ENCODE peak calls at places on chromosomes 7 and 10, in four cellular contexts. One of them, this sample, is unnamed.

GRCh38 chr10:1517684-1518083 is 219.6 kb downstream of the ADARB2 start:
- DNase-seq in lung: no peak
- DNase-seq in colonic mucosa: no peak
- DNase-seq in esophagus muscularis mucosa: no peak
- DNase-seq in this sample: no peak

GRCh38 chr10:17644485-17644964 is 574 bp downstream of the STAM start:
- DNase-seq in esophagus muscularis mucosa: no peak
- DNase-seq in lung: no peak
- DNase-seq in colonic mucosa: no peak
- DNase-seq in this sample: no peak

GRCh38 chr7:84454174-84454959 is 259.8 kb upstream of the SEMA3A start:
- DNase-seq in colonic mucosa: no peak
- DNase-seq in lung: no peak
- DNase-seq in esophagus muscularis mucosa: no peak
- DNase-seq in this sample: peak; percentile 37

GRCh38 chr7:131076032-131076431 is 251.6 kb upstream of the MKLN1 start:
- DNase-seq in esophagus muscularis mucosa: no peak
- DNase-seq in lung: no peak
- DNase-seq in colonic mucosa: no peak
- DNase-seq in this sample: peak; percentile 43

GRCh38 chr7:34277016-34277800 is 371.9 kb downstream of the BMPER start:
- DNase-seq in colonic mucosa: no peak
- DNase-seq in esophagus muscularis mucosa: no peak
- DNase-seq in lung: no peak
- DNase-seq in this sample: peak; percentile 12

GRCh38 chr7:37425504-37425903 is 23.2 kb downstream of the ELMO1 start:
- DNase-seq in lung: no peak
- DNase-seq in esophagus muscularis mucosa: no peak
- DNase-seq in colonic mucosa: no peak
- DNase-seq in this sample: no peak

GRCh38 chr7:94146408-94146807 is 142.3 kb upstream of the BET1 start:
- DNase-seq in lung: no peak
- DNase-seq in esophagus muscularis mucosa: no peak
- DNase-seq in colonic mucosa: no peak
- DNase-seq in this sample: no peak

GRCh38 chr10:15744217-15744865 is 24.6 kb upstream of the ITGA8 start:
- DNase-seq in colonic mucosa: peak; percentile 60
- DNase-seq in lung: peak; percentile 34
- DNase-seq in esophagus muscularis mucosa: no peak
- DNase-seq in this sample: peak; percentile 34

GRCh38 chr7:83201355-83201754 is 38.7 kb upstream of the PCLO start:
- DNase-seq in esophagus muscularis mucosa: no peak
- DNase-seq in colonic mucosa: no peak
- DNase-seq in lung: no peak
- DNase-seq in this sample: no peak

GRCh38 chr10:104686829-104687228 is 45.7 kb downstream of the SORCS3 start:
- DNase-seq in esophagus muscularis mucosa: peak; percentile 42
- DNase-seq in colonic mucosa: no peak
- DNase-seq in lung: no peak
- DNase-seq in this sample: no peak

GRCh38 chr7:111138196-111138569 is 47.3 kb downstream of the LRRN3 start:
- DNase-seq in esophagus muscularis mucosa: no peak
- DNase-seq in colonic mucosa: peak; percentile 26
- DNase-seq in lung: no peak
- DNase-seq in this sample: peak; percentile 58

GRCh38 chr10:63217120-63217605 is 84.0 kb downstream of the NRBF2 start:
- DNase-seq in esophagus muscularis mucosa: no peak
- DNase-seq in colonic mucosa: no peak
- DNase-seq in lung: no peak
- DNase-seq in this sample: peak; percentile 92

GRCh38 chr10:25059990-25060389 is 43.6 kb downstream of the THNSL1 start:
- DNase-seq in esophagus muscularis mucosa: no peak
- DNase-seq in lung: peak; percentile 84
- DNase-seq in colonic mucosa: peak; percentile 77
- DNase-seq in this sample: peak; percentile 89

GRCh38 chr7:98166668-98166970 is 44.6 kb upstream of the BHLHA15 start:
- DNase-seq in lung: no peak
- DNase-seq in colonic mucosa: no peak
- DNase-seq in esophagus muscularis mucosa: no peak
- DNase-seq in this sample: no peak
- H3K36me3 ChIP-seq in lung: no peaks in the 10 kb centered on the region
- H3K36me3 ChIP-seq in colonic mucosa: peaks cover 3% of the 10 kb centered on the region
- H3K36me3 ChIP-seq in esophagus muscularis mucosa: no peaks in the 10 kb centered on the region
- H3K36me3 ChIP-seq in this sample: no peaks in the 10 kb centered on the region

GRCh38 chr7:43878867-43879266 is 9.6 kb upstream of the MRPS24 start:
- DNase-seq in colonic mucosa: no peak
- DNase-seq in lung: no peak
- DNase-seq in esophagus muscularis mucosa: no peak
- DNase-seq in this sample: no peak

GRCh38 chr7:43877968-43878864 is 8.9 kb upstream of the MRPS24 start:
- DNase-seq in colonic mucosa: no peak
- DNase-seq in lung: no peak
- DNase-seq in esophagus muscularis mucosa: no peak
- DNase-seq in this sample: no peak

GRCh38 chr7:43876976-43877745 is 7.8 kb upstream of the MRPS24 start:
- DNase-seq in lung: no peak
- DNase-seq in colonic mucosa: no peak
- DNase-seq in esophagus muscularis mucosa: no peak
- DNase-seq in this sample: no peak

GRCh38 chr7:43873300-43873699 is 4.0 kb upstream of the MRPS24 start:
- DNase-seq in colonic mucosa: peak; percentile 74
- DNase-seq in esophagus muscularis mucosa: no peak
- DNase-seq in lung: no peak
- DNase-seq in this sample: peak; percentile 96

GRCh38 chr7:43876266-43876665 is 6.9 kb upstream of the MRPS24 start:
- DNase-seq in colonic mucosa: no peak
- DNase-seq in esophagus muscularis mucosa: no peak
- DNase-seq in lung: no peak
- DNase-seq in this sample: no peak
- H3K36me3 ChIP-seq in colonic mucosa: peaks cover 24% of the 10 kb centered on the region
- H3K36me3 ChIP-seq in esophagus muscularis mucosa: peaks cover 48% of the 10 kb centered on the region
- H3K36me3 ChIP-seq in lung: peaks cover 18% of the 10 kb centered on the region
- H3K36me3 ChIP-seq in this sample: peaks cover 48% of the 10 kb centered on the region

GRCh38 chr10:79430506-79430905 is 14.9 kb downstream of the ZCCHC24 start:
- DNase-seq in esophagus muscularis mucosa: no peak
- DNase-seq in lung: no peak
- DNase-seq in colonic mucosa: no peak
- DNase-seq in this sample: no peak

GRCh38 chr10:79430946-79431345 is 14.5 kb downstream of the ZCCHC24 start:
- DNase-seq in esophagus muscularis mucosa: no peak
- DNase-seq in colonic mucosa: no peak
- DNase-seq in lung: no peak
- DNase-seq in this sample: no peak

GRCh38 chr10:79425074-79425532 is 20.3 kb downstream of the ZCCHC24 start:
- DNase-seq in esophagus muscularis mucosa: no peak
- DNase-seq in lung: no peak
- DNase-seq in colonic mucosa: no peak
- DNase-seq in this sample: no peak

GRCh38 chr10:79429751-79430150 is 15.7 kb downstream of the ZCCHC24 start:
- DNase-seq in colonic mucosa: no peak
- DNase-seq in lung: no peak
- DNase-seq in esophagus muscularis mucosa: no peak
- DNase-seq in this sample: no peak

DNA sequence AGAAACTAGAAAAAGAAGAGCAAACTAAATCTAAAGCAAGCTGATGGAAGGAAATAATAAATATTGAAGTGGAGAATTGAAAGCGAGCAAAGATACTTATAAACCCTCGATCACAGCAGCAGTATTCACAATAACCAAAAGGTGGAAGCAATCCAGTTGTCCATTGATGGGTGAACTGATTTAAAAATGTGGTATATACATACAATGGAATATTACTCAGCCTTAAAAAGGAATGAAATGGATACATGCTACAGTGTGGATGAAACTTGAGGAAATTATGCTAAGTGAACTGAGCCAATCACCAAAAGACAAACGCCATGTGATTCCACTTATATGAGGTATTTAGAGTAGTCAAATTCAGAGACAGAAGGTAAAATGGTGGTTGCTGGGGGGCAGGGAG is 17.5 kb downstream of the ZCCHC24 start:
- DNase-seq in lung: no peak
- DNase-seq in esophagus muscularis mucosa: no peak
- DNase-seq in colonic mucosa: no peak
- DNase-seq in this sample: no peak
- H3K36me3 ChIP-seq in lung: peaks cover 2% of the 10 kb centered on the region
- H3K36me3 ChIP-seq in esophagus muscularis mucosa: no peaks in the 10 kb centered on the region
- H3K36me3 ChIP-seq in colonic mucosa: no peaks in the 10 kb centered on the region
- H3K36me3 ChIP-seq in this sample: peaks cover 27% of the 10 kb centered on the region

DNA sequence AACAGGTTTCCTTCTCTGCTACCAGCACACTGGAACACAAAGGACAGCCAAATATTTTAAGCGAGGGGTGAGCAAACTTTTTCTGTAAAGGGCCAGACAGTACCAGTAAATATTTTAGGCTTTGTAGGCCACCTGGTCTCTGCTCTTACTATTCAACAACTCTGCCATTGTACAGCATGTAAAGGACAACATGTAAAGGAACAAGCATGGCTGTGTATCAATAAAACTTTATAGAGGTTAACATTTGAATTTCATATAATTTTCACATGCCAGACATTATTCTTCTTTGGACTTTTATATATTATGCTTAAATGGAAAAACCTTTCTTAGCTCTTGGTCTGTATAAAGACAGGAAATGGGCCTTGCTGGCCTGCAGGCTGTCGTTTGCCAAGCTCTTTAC is 30.2 kb downstream of the RHEB start:
- DNase-seq in esophagus muscularis mucosa: no peak
- DNase-seq in lung: no peak
- DNase-seq in colonic mucosa: no peak
- DNase-seq in this sample: no peak
- H3K36me3 ChIP-seq in esophagus muscularis mucosa: no peaks in the 10 kb centered on the region
- H3K36me3 ChIP-seq in lung: peaks cover 36% of the 10 kb centered on the region
- H3K36me3 ChIP-seq in colonic mucosa: no peaks in the 10 kb centered on the region
- H3K36me3 ChIP-seq in this sample: peaks cover 51% of the 10 kb centered on the region

DNA sequence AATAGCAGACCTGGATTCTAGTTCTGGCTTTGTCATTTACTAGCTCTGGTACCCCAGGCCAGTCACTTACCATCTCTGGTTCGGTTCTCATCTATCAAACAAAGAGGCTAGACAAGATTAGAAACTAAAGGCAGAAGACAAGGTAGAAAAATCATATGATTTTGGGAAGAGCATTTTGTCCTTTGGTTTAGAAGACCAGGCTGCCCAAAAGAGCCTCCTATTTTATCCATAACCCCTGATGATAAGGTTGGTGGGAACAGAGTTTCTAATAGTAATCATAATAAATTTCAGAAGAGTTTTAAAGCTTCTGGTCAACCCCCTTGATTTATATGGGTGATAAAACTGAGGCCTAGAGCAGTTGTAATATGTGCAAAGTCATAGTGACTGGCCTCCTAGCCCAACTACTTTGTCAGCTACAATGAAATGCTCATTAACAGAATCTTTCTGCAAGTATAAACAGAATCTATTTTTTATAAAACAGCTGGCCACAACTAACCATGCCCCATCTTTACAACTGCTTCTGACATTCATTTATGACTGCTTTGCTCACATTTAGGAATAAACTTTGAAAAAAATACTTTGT is 23.4 kb downstream of the COX15 start:
- DNase-seq in esophagus muscularis mucosa: no peak
- DNase-seq in colonic mucosa: no peak
- DNase-seq in lung: no peak
- DNase-seq in this sample: no peak
- H3K36me3 ChIP-seq in esophagus muscularis mucosa: no peaks in the 10 kb centered on the region
- H3K36me3 ChIP-seq in colonic mucosa: peaks cover 10% of the 10 kb centered on the region
- H3K36me3 ChIP-seq in lung: peaks cover 24% of the 10 kb centered on the region
- H3K36me3 ChIP-seq in this sample: peaks cover 11% of the 10 kb centered on the region

DNA sequence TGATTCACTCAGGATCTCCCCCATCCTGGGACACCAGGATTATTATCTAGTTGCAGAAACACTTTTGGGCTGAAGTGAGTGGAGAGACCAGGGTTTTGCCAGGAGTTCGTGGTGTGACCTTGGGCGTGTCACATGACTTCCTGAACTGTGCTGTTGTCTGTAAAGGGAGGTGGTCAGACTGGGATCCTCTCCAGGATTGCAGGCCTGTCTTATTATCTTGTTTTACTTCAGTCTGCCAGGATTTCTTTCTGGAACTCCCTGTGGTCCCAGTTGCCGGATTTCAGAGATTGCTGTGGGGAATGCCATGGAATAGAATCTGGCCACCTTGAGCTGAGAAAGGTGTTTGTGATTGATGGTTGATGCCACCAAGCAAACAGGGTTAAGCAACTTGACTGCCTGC is 35.8 kb downstream of the CRCP start:
- DNase-seq in colonic mucosa: peak; percentile 60
- DNase-seq in lung: peak; percentile 44
- DNase-seq in esophagus muscularis mucosa: no peak
- DNase-seq in this sample: no peak
- H3K36me3 ChIP-seq in colonic mucosa: peaks cover 8% of the 10 kb centered on the region
- H3K36me3 ChIP-seq in lung: peaks cover 8% of the 10 kb centered on the region
- H3K36me3 ChIP-seq in esophagus muscularis mucosa: peaks cover 17% of the 10 kb centered on the region
- H3K36me3 ChIP-seq in this sample: peaks cover 51% of the 10 kb centered on the region

DNA sequence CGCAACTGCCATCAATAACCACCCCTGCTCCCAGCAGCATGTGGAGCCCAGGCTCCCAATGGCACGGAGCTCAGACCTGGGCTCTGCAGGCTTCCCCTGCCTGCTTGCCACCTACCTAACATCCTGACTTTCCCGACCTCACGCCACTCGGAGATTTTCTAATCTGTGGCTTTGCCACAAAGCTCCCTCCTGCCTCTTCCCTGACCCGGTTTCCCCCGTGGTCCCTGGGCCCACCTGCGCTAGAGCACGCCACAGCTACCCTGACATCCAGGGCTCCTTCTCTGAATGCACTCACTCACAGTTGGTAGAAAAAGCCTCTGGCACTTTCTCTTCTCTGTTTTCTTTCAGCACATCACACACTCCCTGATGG is 20.0 kb downstream of the PITRM1 start:
- DNase-seq in esophagus muscularis mucosa: no peak
- DNase-seq in colonic mucosa: no peak
- DNase-seq in lung: no peak
- DNase-seq in this sample: no peak
- H3K36me3 ChIP-seq in esophagus muscularis mucosa: peaks cover 80% of the 10 kb centered on the region
- H3K36me3 ChIP-seq in colonic mucosa: peaks cover 3% of the 10 kb centered on the region
- H3K36me3 ChIP-seq in lung: peaks cover 12% of the 10 kb centered on the region
- H3K36me3 ChIP-seq in this sample: peaks cover 12% of the 10 kb centered on the region

GRCh38 chr7:115889669-115889984 is 140.9 kb downstream of the TFEC start:
- DNase-seq in esophagus muscularis mucosa: no peak
- DNase-seq in lung: no peak
- DNase-seq in colonic mucosa: no peak
- DNase-seq in this sample: no peak
- H3K36me3 ChIP-seq in esophagus muscularis mucosa: no peaks in the 10 kb centered on the region
- H3K36me3 ChIP-seq in lung: no peaks in the 10 kb centered on the region
- H3K36me3 ChIP-seq in colonic mucosa: no peaks in the 10 kb centered on the region
- H3K36me3 ChIP-seq in this sample: no peaks in the 10 kb centered on the region